ENCODE peak calls at places on chromosomes 13 and 19, in eight cellular contexts. P is heart right ventricle; F is ELR; G is A673; H is GM10248; A is posterior cingulate gyrus; Y is GM23248; V is stimulated activated naive CD8-positive, alpha-beta T cell treated with anti-CD3 and anti-CD28 coated beads, Interleukin-15, amount 100 ng/mL, for 72 hours. W is an unnamed sample.

GRCh38 chr19:14413765-14414171 is 5.4 kb downstream of the DDX39A start:
- DNase-seq in F (no peak), H (peak; percentile 4), V (no peak), P (peak; percentile 34), A (no peak), Y (peak; percentile 47), G (peak; percentile 48), W (no peak)

GRCh38 chr19:54108496-54108895 is 5.8 kb downstream of the NDUFA3 start:
- DNase-seq in G (no peak), A (no peak), F (no peak), P (no peak), V (no peak), Y (no peak), H (no peak), W (no peak)

GRCh38 chr19:55442372-55443044 is 592 bp downstream of the SHISA7 start:
- DNase-seq in F (no peak), Y (no peak), A (peak; percentile 26), V (no peak), H (no peak), G (no peak), P (no peak), W (no peak)

GRCh38 chr19:46206176-46206575 is 23.4 kb upstream of the IGFL1 start:
- DNase-seq in H (no peak), V (no peak), A (no peak), Y (no peak), G (no peak), F (no peak), P (peak; percentile 36), W (no peak)

GRCh38 chr13:105567951-105568510 is 967.4 kb downstream of the EFNB2 start:
- DNase-seq in P (no peak), H (no peak), Y (no peak), V (no peak), F (no peak), G (no peak), A (no peak), W (no peak)

GRCh38 chr19:49664171-49665070 is 1.2 kb downstream of the IRF3 start:
- DNase-seq in A (peak; percentile 93), G (peak; percentile 89), P (peak; percentile 88), Y (peak; percentile 91), F (peak; percentile 86), V (peak; percentile 82), H (peak; percentile 88), W (peak; percentile 81)

GRCh38 chr19:46629546-46630025 is 4.7 kb upstream of the PTGIR start:
- DNase-seq in P (no peak), Y (no peak), G (no peak), F (no peak), A (no peak), V (no peak), H (no peak), W (no peak)

GRCh38 chr19:3383121-3383722 is 16.8 kb downstream of the NFIC start:
- DNase-seq in P (peak; percentile 60), V (no peak), A (no peak), F (no peak), G (no peak), Y (peak; percentile 59), H (no peak), W (no peak)

W was measured in stimulated activated CD4-positive, alpha-beta T cell treated with anti-CD3 and anti-CD28 coated beads, Interleukin-15, amount 100 ng/mL, for 48 hours.